ENCODE peak calls at places on chromosomes 13 and 19, in nine cellular contexts. L is spleen; Z is CD8-positive, alpha-beta memory T cell; C is adrenal gland; F is brain microvascular endothelial cell; R is small intestine; H is OCI-LY7; G is aorta; I is SK-N-SH. E is an unnamed sample.

GRCh38 chr13:19984430-19985218 is 26.1 kb downstream of the ZMYM2 start:
- DNase-seq in C (no peak), I (peak), L (no peak), H (peak), Z (peak), F (peak), R (peak), G (no peak), E (no peak)

GRCh38 chr13:50033696-50034095 is 18.5 kb downstream of the KCNRG start:
- DNase-seq in Z (no peak), H (no peak), G (no peak), I (no peak), F (peak), C (no peak), L (no peak), R (no peak), E (no peak)

GRCh38 chr19:32047788-32048187 is 297.6 kb upstream of the ZNF507 start:
- DNase-seq in H (no peak), R (no peak), F (no peak), G (no peak), L (no peak), I (no peak), Z (no peak), C (no peak), E (no peak)

GRCh38 chr19:5313307-5313706 is 27.3 kb downstream of the PTPRS start:
- DNase-seq in C (no peak), I (peak), L (peak), Z (no peak), H (no peak), R (no peak), F (no peak), G (no peak), E (no peak)

GRCh38 chr13:99655351-99656091 is 154.2 kb downstream of the TM9SF2 start:
- DNase-seq in G (no peak), R (peak), I (no peak), F (peak), Z (no peak), H (no peak), C (peak), L (no peak), E (no peak)

GRCh38 chr19:3161453-3161852 is 17.1 kb upstream of the S1PR4 start:
- DNase-seq in Z (no peak), H (no peak), C (no peak), G (peak), F (peak), I (no peak), R (no peak), L (no peak), E (no peak)

GRCh38 chr19:4744451-4745170 is 21.0 kb upstream of the DPP9 start:
- DNase-seq in L (no peak), I (no peak), R (no peak), G (no peak), C (peak), H (no peak), Z (no peak), F (peak), E (peak)

GRCh38 chr13:42548731-42549554 is 25.0 kb upstream of the TNFSF11 start:
- DNase-seq in C (peak), G (no peak), F (peak), I (no peak), L (no peak), Z (no peak), H (peak), R (peak), E (peak)

GRCh38 chr19:13298565-13299481 is 148.6 kb downstream of the IER2 start:
- DNase-seq in C (no peak), Z (no peak), I (peak), H (no peak), R (no peak), F (no peak), G (no peak), L (no peak), E (no peak)

GRCh38 chr19:40553885-40554857 is 22.5 kb upstream of the SHKBP1 start:
- DNase-seq in C (no peak), F (no peak), L (no peak), G (no peak), H (no peak), R (peak), I (no peak), Z (no peak), E (peak)

GRCh38 chr19:6970478-6970877 is 50.8 kb downstream of the MBD3L2B start:
- DNase-seq in I (peak), Z (no peak), C (no peak), L (no peak), F (no peak), H (peak), R (no peak), G (no peak), E (peak)

GRCh38 chr19:43306097-43306496 is 36.8 kb upstream of the PSG9 start:
- DNase-seq in F (no peak), Z (no peak), L (no peak), R (no peak), I (no peak), C (no peak), H (no peak), G (no peak), E (no peak)

GRCh38 chr19:2477732-2478191 is 1.8 kb downstream of the GADD45B start:
- DNase-seq in L (peak), G (peak), C (no peak), R (no peak), F (no peak), Z (peak), I (no peak), H (peak), E (no peak)

GRCh38 chr19:10339380-10339960 is at the start of gene ICAM3:
- DNase-seq in F (no peak), I (no peak), H (peak), L (peak), G (peak), R (peak), Z (peak), C (no peak), E (no peak)

GRCh38 chr19:1307320-1307719 is 21.6 kb downstream of the EFNA2 start:
- DNase-seq in R (no peak), H (no peak), I (no peak), F (no peak), Z (no peak), G (no peak), L (no peak), C (no peak), E (no peak)

GRCh38 chr19:51598159-51598915 is 27.3 kb downstream of the ZNF175 start:
- DNase-seq in C (no peak), G (no peak), Z (no peak), H (no peak), F (no peak), R (no peak), L (peak), I (no peak), E (no peak)

GRCh38 chr19:2261438-2262172 is 5.4 kb upstream of the JSRP1 start:
- DNase-seq in Z (peak), I (peak), H (peak), F (no peak), R (peak), C (peak), G (no peak), L (no peak), E (peak)

GRCh38 chr13:41668130-41668757 is 210.9 kb downstream of the RGCC start:
- DNase-seq in R (peak), I (peak), F (peak), C (peak), Z (peak), H (peak), G (no peak), L (no peak), E (peak)

GRCh38 chr13:40505196-40505595 is 161.2 kb downstream of the FOXO1 start:
- DNase-seq in G (no peak), C (no peak), H (no peak), F (no peak), Z (no peak), L (no peak), I (no peak), R (no peak), E (no peak)

GRCh38 chr13:99868767-99869166 is 102.8 kb downstream of the ZIC5 start:
- DNase-seq in Z (no peak), G (no peak), L (no peak), I (no peak), H (no peak), C (no peak), F (no peak), R (no peak), E (no peak)

GRCh38 chr19:42173695-42174094 is 41.4 kb upstream of the POU2F2 start:
- DNase-seq in F (no peak), H (no peak), I (no peak), R (no peak), Z (no peak), C (no peak), L (no peak), G (peak), E (no peak)

GRCh38 chr19:756232-756631 is 5.3 kb downstream of the MISP start:
- DNase-seq in C (no peak), Z (no peak), R (peak), F (peak), H (peak), I (peak), L (no peak), G (no peak), E (peak)

GRCh38 chr13:39353988-39354387 is 249.0 kb downstream of the LHFPL6 start:
- DNase-seq in G (no peak), H (no peak), I (no peak), C (no peak), R (no peak), F (peak), L (no peak), Z (no peak), E (no peak)

GRCh38 chr13:51801631-51802099 is 2.3 kb downstream of the DHRS12 start:
- DNase-seq in H (no peak), C (peak), I (peak), Z (no peak), F (no peak), R (peak), L (peak), G (peak), E (no peak)

GRCh38 chr13:104705031-104705750 is 1639.0 kb upstream of the SLC10A2 start:
- DNase-seq in L (no peak), C (no peak), H (no peak), G (peak), R (no peak), I (no peak), F (no peak), Z (no peak), E (no peak)

DNA sequence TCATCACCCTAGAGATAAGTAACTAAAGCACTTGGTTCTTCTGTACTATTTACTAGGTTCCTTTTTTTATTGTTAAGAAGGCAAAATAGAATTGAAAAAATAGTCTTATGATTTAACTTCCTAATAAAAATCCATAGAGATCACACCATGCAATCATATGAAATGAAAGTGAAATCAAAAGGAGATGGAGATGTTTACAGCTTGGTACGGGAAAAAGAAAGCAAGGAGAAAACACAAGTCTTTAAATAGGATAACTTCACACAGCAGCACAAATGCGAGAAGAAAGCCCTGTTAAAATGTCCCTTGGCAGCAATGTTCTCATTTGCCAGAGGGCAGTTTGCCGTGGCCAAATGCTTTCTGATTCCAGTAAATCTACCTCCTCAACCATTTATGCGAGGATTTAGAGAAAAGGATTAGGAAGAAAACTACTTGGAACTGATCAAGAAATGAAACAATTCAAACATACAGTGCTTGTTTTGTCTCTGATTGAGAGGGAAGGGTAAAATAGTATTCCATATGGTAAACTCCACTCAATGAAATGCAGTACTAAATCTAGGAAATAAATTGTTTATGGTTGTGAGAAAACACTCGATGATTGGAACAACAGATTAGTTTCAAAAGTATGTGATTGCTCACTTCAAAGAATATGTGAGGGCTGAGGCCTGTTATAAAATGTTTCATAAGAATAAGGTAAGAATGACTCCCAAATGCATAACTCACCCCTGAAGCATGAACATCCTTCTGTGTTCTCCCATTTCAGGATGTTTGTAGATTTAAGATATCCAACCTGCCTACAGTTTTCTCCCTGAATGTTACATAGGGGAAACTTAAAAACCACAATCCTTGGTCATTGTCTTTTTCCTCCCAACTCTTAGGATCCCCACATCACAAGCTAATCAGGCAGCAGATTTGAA is 487.8 kb downstream of the DACH1 start:
- DNase-seq in H (no peak), I (no peak), C (no peak), R (peak), L (no peak), G (no peak), F (no peak), Z (no peak), E (no peak)
- H3K4me3 ChIP-seq in H (no peak), I (no peak), C (no peak), R (peak), L (no peak), G (no peak), F (no peak), Z (no peak), E (peak)

GRCh38 chr13:66886248-66886647 is 343.9 kb downstream of the PCDH9 start:
- DNase-seq in H (peak), L (no peak), C (no peak), G (no peak), Z (no peak), R (no peak), F (no peak), I (no peak), E (peak)
- H3K27ac ChIP-seq in H (peak), L (no peak), C (no peak), G (no peak), Z (no peak), R (no peak), F (no peak), I (no peak), E (no peak)

DNA sequence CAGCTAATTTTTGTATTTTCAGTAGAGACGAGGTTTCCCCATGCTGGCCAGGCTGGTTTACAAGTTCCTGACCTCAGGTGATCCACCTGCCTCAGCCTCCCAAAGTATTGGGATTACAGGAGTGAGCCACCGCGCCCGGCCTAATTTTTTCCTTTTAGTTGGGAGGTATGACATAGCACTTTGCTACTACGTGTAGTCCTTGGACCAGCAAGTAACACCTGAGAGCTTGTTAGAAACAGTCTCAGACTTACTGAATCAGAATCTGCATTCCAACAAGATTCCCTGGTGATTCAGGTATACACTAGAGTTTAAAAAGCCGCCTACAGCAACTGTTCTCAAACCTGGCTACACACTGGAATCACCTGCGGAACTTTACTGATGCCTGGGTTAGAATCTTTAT is 1.8 kb upstream of the FARP1 start:
- DNase-seq in F (no peak), I (no peak), R (no peak), H (no peak), G (no peak), C (no peak), L (no peak), Z (no peak), E (no peak)
- H3K4me3 ChIP-seq in F (no peak), I (no peak), R (no peak), H (no peak), G (no peak), C (no peak), L (no peak), Z (no peak), E (no peak)

GRCh38 chr13:101985321-101985720 is 416.5 kb downstream of the FGF14 start:
- DNase-seq in H (no peak), I (no peak), C (no peak), Z (no peak), G (no peak), L (no peak), R (no peak), F (no peak), E (no peak)

GRCh38 chr13:101979825-101980224 is 422.0 kb downstream of the FGF14 start:
- DNase-seq in I (peak), G (no peak), H (no peak), R (no peak), F (no peak), L (no peak), C (no peak), Z (no peak), E (no peak)

GRCh38 chr13:101978546-101979315 is 423.1 kb downstream of the FGF14 start:
- DNase-seq in R (no peak), Z (no peak), G (no peak), F (no peak), L (no peak), I (peak), C (no peak), H (no peak), E (no peak)

GRCh38 chr13:101986316-101986715 is 415.5 kb downstream of the FGF14 start:
- DNase-seq in R (no peak), L (no peak), Z (no peak), H (no peak), C (no peak), I (no peak), F (no peak), G (no peak), E (no peak)

DNA sequence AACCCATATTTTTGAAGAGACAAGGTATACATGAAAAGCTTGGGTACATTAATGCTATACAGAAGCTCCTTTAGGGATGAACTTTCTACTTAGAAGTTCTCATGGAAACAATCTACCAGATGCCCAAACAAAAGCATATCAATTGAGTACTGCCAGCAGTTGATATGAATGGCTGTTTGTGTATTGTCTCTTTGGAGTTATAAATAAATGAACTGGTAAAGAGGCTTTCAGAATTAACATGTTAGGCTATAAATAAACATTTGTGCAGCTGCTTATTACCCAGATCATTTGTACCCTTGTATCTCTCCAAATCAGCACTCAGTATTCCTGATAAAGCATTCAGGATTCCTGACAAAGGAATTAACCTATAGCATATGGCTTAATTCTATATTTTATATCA is 418.9 kb downstream of the FGF14 start:
- DNase-seq in C (no peak), L (no peak), F (no peak), R (no peak), H (no peak), Z (no peak), G (no peak), I (no peak), E (no peak)
- H3K27ac ChIP-seq in C (no peak), L (no peak), F (no peak), R (no peak), H (no peak), Z (no peak), G (no peak), I (no peak), E (no peak)

E was measured in SJCRH30.